ENCODE peak calls at places on chromosomes 1 and 21, in ten cellular contexts. H is ACHN; T is H54; K is hepatic stellate cell; U is stimulated activated CD4-positive, alpha-beta T cell treated with anti-CD3 and anti-CD28 coated beads, Interleukin-4, amount 100 ng/mL, for 1 hour; I is substantia nigra; L is HFFc6; C is GM13976; P is NCI-H2171 treated with DMSO at 0.1 percent for 48 hours; X is GOT3. R is an unnamed sample.

GRCh38 chr1:109570414-109570813 is 22.0 kb downstream of the GNAI3 start:
- DNase-seq in K (peak), T (no peak), P (no peak), X (no peak), L (no peak), H (no peak), C (no peak), U (no peak), I (no peak), R (no peak)

GRCh38 chr1:174399211-174399610 is 48.6 kb upstream of the GPR52 start:
- DNase-seq in C (no peak), L (no peak), H (no peak), P (no peak), T (no peak), X (no peak), U (no peak), K (no peak), I (no peak), R (no peak)

GRCh38 chr1:8015809-8016165 is 10.3 kb downstream of the ERRFI1 start:
- DNase-seq in C (no peak), X (no peak), H (no peak), K (no peak), P (peak), I (no peak), U (no peak), T (no peak), L (no peak), R (no peak)

GRCh38 chr1:183817576-183818288 is 12.8 kb downstream of the RGL1 start:
- DNase-seq in I (no peak), T (no peak), K (no peak), P (no peak), U (no peak), X (no peak), L (peak), H (no peak), C (no peak), R (no peak)

GRCh38 chr1:67668660-67669059 is 16.3 kb upstream of the GADD45A start:
- DNase-seq in U (no peak), I (no peak), K (no peak), L (no peak), P (no peak), C (no peak), H (no peak), X (no peak), T (no peak), R (no peak)

GRCh38 chr1:100606438-100606837 is 68.5 kb downstream of the GPR88 start:
- DNase-seq in H (peak), U (no peak), I (no peak), C (peak), T (no peak), K (peak), X (no peak), P (peak), L (peak), R (no peak)

GRCh38 chr1:86990826-86991225 is 76.4 kb downstream of the HS2ST1 start:
- DNase-seq in X (no peak), C (no peak), U (no peak), P (no peak), T (no peak), I (no peak), H (no peak), L (no peak), K (no peak), R (no peak)

GRCh38 chr1:62906428-62906886 is 122.5 kb downstream of the ATG4C start:
- DNase-seq in L (peak), I (no peak), P (no peak), H (peak), X (no peak), K (no peak), U (no peak), T (no peak), C (no peak), R (peak)

GRCh38 chr1:40657046-40657445 is 8.4 kb downstream of the RIMS3 start:
- DNase-seq in T (no peak), U (no peak), H (no peak), X (no peak), K (no peak), C (no peak), L (no peak), I (no peak), P (no peak), R (no peak)

GRCh38 chr1:1308756-1309524 is 543 bp downstream of the PUSL1 start:
- DNase-seq in P (peak), H (no peak), U (peak), I (no peak), X (no peak), C (no peak), L (no peak), K (no peak), T (no peak), R (no peak)

GRCh38 chr1:56808385-56808784 is 10.8 kb downstream of the FYB2 start:
- DNase-seq in C (no peak), T (no peak), L (no peak), U (no peak), X (no peak), P (peak), K (no peak), H (no peak), I (no peak), R (no peak)

GRCh38 chr1:92877081-92877711 is 45.4 kb downstream of the RPL5 start:
- DNase-seq in P (peak), L (no peak), C (no peak), X (no peak), T (no peak), I (no peak), U (no peak), H (no peak), K (no peak), R (no peak)

GRCh38 chr21:46457801-46458314 is 833 bp upstream of the DIP2A start:
- DNase-seq in K (peak), X (no peak), U (no peak), I (no peak), T (peak), L (peak), C (no peak), P (no peak), H (peak), R (no peak)

GRCh38 chr1:47477595-47478080 is 39.8 kb downstream of the FOXD2 start:
- DNase-seq in P (no peak), I (no peak), H (no peak), X (no peak), T (no peak), U (no peak), L (no peak), K (no peak), C (no peak), R (no peak)

GRCh38 chr1:169782596-169782995 is 12.1 kb downstream of the METTL18 start:
- DNase-seq in L (no peak), T (no peak), C (no peak), U (no peak), P (no peak), X (no peak), I (no peak), H (no peak), K (no peak), R (no peak)

GRCh38 chr1:234613128-234613875 is 3.3 kb upstream of the IRF2BP2 start:
- DNase-seq in P (peak), H (peak), C (no peak), L (no peak), T (no peak), X (no peak), I (no peak), K (no peak), U (no peak), R (no peak)

GRCh38 chr1:211487672-211488208 is 4.2 kb downstream of the RD3 start:
- DNase-seq in X (no peak), K (no peak), I (no peak), P (no peak), C (no peak), H (no peak), U (no peak), T (no peak), L (no peak), R (no peak)

GRCh38 chr1:68269637-68270430 is 37.5 kb upstream of the WLS start:
- DNase-seq in U (no peak), C (no peak), K (peak), X (no peak), T (peak), P (no peak), L (peak), I (no peak), H (peak), R (no peak)

GRCh38 chr1:4678318-4678717 is 23.9 kb downstream of the AJAP1 start:
- DNase-seq in L (no peak), K (no peak), I (no peak), U (no peak), C (no peak), X (no peak), T (no peak), P (no peak), H (no peak), R (no peak)

GRCh38 chr1:228079601-228080263 is 2.8 kb upstream of the ARF1 start:
- DNase-seq in T (no peak), X (no peak), K (no peak), P (no peak), H (no peak), C (no peak), I (no peak), U (peak), L (no peak), R (no peak)

GRCh38 chr21:31630062-31630711 is 29.3 kb upstream of the SOD1 start:
- DNase-seq in P (peak), T (no peak), I (no peak), H (peak), U (no peak), X (no peak), L (peak), K (peak), C (no peak), R (peak)

GRCh38 chr1:103267271-103267670 is 158.9 kb upstream of the COL11A1 start:
- DNase-seq in C (no peak), P (no peak), T (no peak), H (no peak), I (no peak), L (peak), X (no peak), U (no peak), K (no peak), R (no peak)

GRCh38 chr1:238242156-238242555 is 351.4 kb upstream of the ZP4 start:
- DNase-seq in H (no peak), U (no peak), T (no peak), P (no peak), C (no peak), L (peak), K (no peak), X (no peak), I (no peak), R (no peak)

GRCh38 chr1:58155418-58156123 is 391.0 kb downstream of the OMA1 start:
- DNase-seq in H (peak), P (no peak), T (peak), U (no peak), I (no peak), K (no peak), L (no peak), C (no peak), X (no peak), R (no peak)

GRCh38 chr1:230691615-230692014 is 22.3 kb downstream of the AGT start:
- DNase-seq in T (no peak), X (no peak), U (no peak), C (no peak), H (no peak), L (no peak), I (no peak), P (no peak), K (no peak), R (no peak)

GRCh38 chr1:208654241-208654640 is 410.1 kb upstream of the PLXNA2 start:
- DNase-seq in I (no peak), P (peak), C (peak), T (no peak), X (no peak), U (no peak), K (no peak), L (no peak), H (peak), R (no peak)

GRCh38 chr1:115098979-115099692 is 9.8 kb upstream of the TSPAN2 start:
- DNase-seq in H (no peak), T (no peak), I (no peak), C (no peak), X (no peak), L (peak), U (peak), K (no peak), P (no peak), R (no peak)

GRCh38 chr1:178161516-178161915 is 67.6 kb downstream of the RASAL2 start:
- DNase-seq in K (no peak), T (no peak), L (peak), X (no peak), H (no peak), C (no peak), U (no peak), I (no peak), P (no peak), R (no peak)

GRCh38 chr1:197066719-197067456 is at the start of gene F13B:
- DNase-seq in H (no peak), K (no peak), U (no peak), L (no peak), X (no peak), C (no peak), P (no peak), I (no peak), T (no peak), R (no peak)

GRCh38 chr1:115282825-115283224 is 55.2 kb downstream of the NGF start:
- DNase-seq in T (no peak), L (no peak), U (no peak), K (no peak), P (no peak), H (no peak), X (no peak), I (no peak), C (no peak), R (no peak)

GRCh38 chr1:209400351-209401220 is 182.9 kb upstream of the CAMK1G start:
- DNase-seq in L (no peak), K (no peak), C (no peak), X (no peak), T (no peak), I (no peak), H (peak), P (no peak), U (no peak), R (no peak)

GRCh38 chr1:204398197-204399125 is 13.2 kb downstream of the PPP1R15B start:
- DNase-seq in I (no peak), H (peak), X (no peak), U (no peak), C (peak), L (peak), P (peak), T (peak), K (peak), R (peak)

GRCh38 chr1:43275826-43276620 is 6.2 kb downstream of the TMEM125 start:
- DNase-seq in U (no peak), I (no peak), C (no peak), K (no peak), P (no peak), X (no peak), H (no peak), L (no peak), T (no peak), R (no peak)

GRCh38 chr1:6491480-6491962 is at the start of gene PLEKHG5:
- DNase-seq in H (peak), X (peak), I (no peak), C (no peak), L (peak), T (peak), P (no peak), K (peak), U (no peak), R (no peak)

GRCh38 chr1:66824771-66825170 is 23.7 kb upstream of the INSL5 start:
- DNase-seq in C (no peak), T (no peak), P (no peak), U (no peak), H (no peak), X (no peak), K (no peak), I (no peak), L (no peak), R (no peak)

GRCh38 chr21:44286716-44287632 is 1.3 kb downstream of the AIRE start:
- DNase-seq in K (no peak), I (no peak), C (no peak), L (no peak), T (no peak), U (no peak), X (no peak), P (no peak), H (no peak), R (no peak)

GRCh38 chr1:32142446-32143301 is 34.8 kb downstream of the KPNA6 start:
- DNase-seq in K (peak), H (no peak), U (no peak), X (no peak), C (no peak), T (peak), P (peak), L (peak), I (no peak), R (no peak)

GRCh38 chr1:230458509-230458908 is 32.4 kb upstream of the PGBD5 start:
- DNase-seq in P (no peak), T (no peak), K (no peak), L (no peak), I (no peak), U (no peak), C (no peak), H (no peak), X (no peak), R (no peak)

GRCh38 chr1:40438391-40439015 is 11.8 kb upstream of the ZFP69B start:
- DNase-seq in H (peak), T (peak), C (peak), L (peak), I (no peak), K (peak), P (no peak), U (no peak), X (no peak), R (peak)

R was measured in COLO829.